ENCODE peak calls at places on chromosomes 6 and 20, in ten cellular contexts. G is activated T-helper 1 cell treated with anti-CD3 and anti-CD28 coated beads, Interleukin-12 subunit alpha, Interleukin-12 subunit beta, Interleukin-2, Interleukin-4 antibody, amounts not matched to agents 30 ng/mL and 10 ng/mL and 1 ng/mL, durations not matched to agents 14 hours and 24 hours and 36 hours; U is effector CD4-positive, alpha-beta T cell; E is Daoy; W is stimulated activated effector memory CD8-positive, alpha-beta T cell treated with anti-CD3 and anti-CD28 coated beads, Interleukin-12 subunit alpha, Interleukin-12 subunit beta, amount 100 ng/mL, for 72 hours; R is adipocyte; V is activated naive CD4-positive, alpha-beta T cell; I is stimulated activated CD4-positive, alpha-beta T cell treated with anti-CD3 and anti-CD28 coated beads, Interleukin-15, amount 100 ng/mL, for 1 hour; M is activated CD8-positive, alpha-beta T cell treated with anti-CD3 and anti-CD28 coated beads, Interleukin-2, amount 10 ng/mL, durations not matched to agents 7 days and 5 days; X is activated gamma-delta T cell treated with Interleukin-2 at 50 U/mL for 16 hours. J is an unnamed sample.
A peak's percentile ranks its signal among the peaks of the same experiment; 100 is the strongest.

GRCh38 chr20:35311409-35311808 is 19.2 kb upstream of the FAM83C start:
- DNase-seq in I (peak; percentile 37), E (peak; percentile 87), V (no peak), R (no peak), W (no peak), G (peak; percentile 31), X (no peak), M (peak; percentile 44), U (no peak), J (no peak)

GRCh38 chr6:27720607-27721580 is 191.3 kb downstream of the OR2B2 start:
- DNase-seq in R (peak; percentile 59), V (no peak), U (no peak), W (no peak), M (no peak), G (no peak), I (no peak), E (peak; percentile 89), X (no peak), J (no peak)

GRCh38 chr6:168060521-168060931 is 18.5 kb downstream of the FRMD1 start:
- DNase-seq in E (peak; percentile 44), X (no peak), V (no peak), M (no peak), W (no peak), U (no peak), I (no peak), R (peak; percentile 0), G (no peak), J (peak; percentile 86)

GRCh38 chr6:131937703-131938631 is 13.2 kb downstream of the CCN2 start:
- DNase-seq in V (no peak), R (peak; percentile 52), X (no peak), U (no peak), I (no peak), G (no peak), W (no peak), E (no peak), M (no peak), J (no peak)

GRCh38 chr6:16471222-16471784 is 232.9 kb downstream of the GMPR start:
- DNase-seq in U (no peak), X (no peak), R (peak; percentile 29), M (no peak), E (no peak), G (no peak), I (no peak), W (no peak), V (no peak), J (peak; percentile 71)

GRCh38 chr20:10131612-10132345 is 86.9 kb upstream of the SNAP25 start:
- DNase-seq in X (no peak), V (no peak), E (peak; percentile 51), R (peak; percentile 49), M (no peak), U (no peak), I (no peak), G (no peak), W (no peak), J (no peak)

GRCh38 chr6:138541793-138542481 is 42.6 kb upstream of the NHSL1 start:
- DNase-seq in V (no peak), E (no peak), X (no peak), W (no peak), R (peak; percentile 36), U (no peak), M (no peak), I (no peak), G (no peak), J (no peak)

GRCh38 chr6:16947461-16948159 is 154.2 kb upstream of the STMND1 start:
- DNase-seq in W (no peak), E (peak; percentile 91), M (no peak), R (peak; percentile 96), G (no peak), X (no peak), V (no peak), I (no peak), U (no peak), J (no peak)

GRCh38 chr6:13653296-13653695 is 38.2 kb downstream of the NOL7 start:
- DNase-seq in U (no peak), W (no peak), G (no peak), I (no peak), M (no peak), R (peak; percentile 56), E (no peak), V (no peak), X (no peak), J (no peak)

GRCh38 chr6:45543298-45544235 is 165.8 kb upstream of the SUPT3H start:
- DNase-seq in U (no peak), X (no peak), I (no peak), V (no peak), M (no peak), E (peak; percentile 83), G (no peak), R (peak; percentile 68), W (no peak), J (no peak)

GRCh38 chr6:76852776-76853175 is 610.5 kb downstream of the HTR1B start:
- DNase-seq in W (no peak), V (no peak), G (no peak), I (no peak), R (peak; percentile 40), M (no peak), X (no peak), E (no peak), U (no peak), J (no peak)

GRCh38 chr20:25000268-25000801 is 7.8 kb upstream of the APMAP start:
- DNase-seq in E (peak; percentile 45), G (no peak), X (no peak), M (no peak), I (no peak), U (no peak), V (no peak), R (peak; percentile 74), W (no peak), J (no peak)

GRCh38 chr6:128641701-128642100 is 121.3 kb upstream of the PTPRK start:
- DNase-seq in G (no peak), M (no peak), R (peak; percentile 31), U (no peak), W (no peak), X (no peak), I (no peak), E (no peak), V (no peak), J (no peak)

GRCh38 chr20:24795444-24795843 is 153.6 kb upstream of the CST7 start:
- DNase-seq in I (no peak), M (no peak), X (no peak), W (no peak), U (no peak), G (no peak), R (no peak), V (no peak), E (peak; percentile 18), J (no peak)

GRCh38 chr6:40714143-40714542 is 127.0 kb upstream of the LRFN2 start:
- DNase-seq in W (no peak), I (no peak), V (no peak), R (no peak), G (no peak), X (no peak), M (no peak), E (no peak), U (no peak), J (no peak)

GRCh38 chr6:156646496-156646895 is 130.7 kb upstream of the ARID1B start:
- DNase-seq in M (no peak), V (no peak), I (no peak), E (no peak), X (no peak), U (no peak), G (no peak), W (no peak), R (no peak), J (no peak)

GRCh38 chr20:7672551-7672950 is 267.7 kb downstream of the HAO1 start:
- DNase-seq in E (no peak), W (no peak), M (no peak), X (no peak), R (no peak), G (no peak), V (no peak), I (no peak), U (no peak), J (no peak)

GRCh38 chr6:11854418-11855165 is 76.0 kb upstream of the ADTRP start:
- DNase-seq in W (no peak), U (no peak), G (no peak), E (peak; percentile 71), I (no peak), V (no peak), M (no peak), X (no peak), R (peak; percentile 59), J (no peak)

GRCh38 chr20:17568045-17568788 is 1.7 kb upstream of the DSTN start:
- DNase-seq in G (no peak), R (no peak), V (no peak), E (no peak), W (no peak), M (no peak), U (no peak), I (no peak), X (no peak), J (no peak)

GRCh38 chr20:20802328-20802727 is 89.9 kb upstream of the RALGAPA2 start:
- DNase-seq in G (no peak), I (no peak), E (peak; percentile 25), V (no peak), W (no peak), X (no peak), U (no peak), R (no peak), M (no peak), J (no peak)

GRCh38 chr6:156689656-156690055 is 87.5 kb upstream of the ARID1B start:
- DNase-seq in U (no peak), I (no peak), V (no peak), E (no peak), M (no peak), X (no peak), W (no peak), G (no peak), R (no peak), J (no peak)

GRCh38 chr6:168636147-168636982 is 195.4 kb downstream of the SMOC2 start:
- DNase-seq in X (no peak), W (no peak), U (no peak), E (no peak), I (no peak), G (no peak), R (no peak), M (no peak), V (no peak), J (no peak)

GRCh38 chr6:34791164-34791841 is 580 bp upstream of the BLTP3A start:
- DNase-seq in V (no peak), W (no peak), G (no peak), X (peak; percentile 29), E (peak; percentile 59), U (peak; percentile 18), M (no peak), I (peak; percentile 22), R (peak; percentile 72), J (peak; percentile 86)

GRCh38 chr6:17098538-17098937 is 3.3 kb upstream of the STMND1 start:
- DNase-seq in U (no peak), G (no peak), R (no peak), E (peak; percentile 33), X (no peak), W (no peak), I (no peak), V (no peak), M (no peak), J (peak; percentile 63)

GRCh38 chr20:21323640-21324039 is 20.5 kb downstream of the XRN2 start:
- DNase-seq in G (no peak), E (peak; percentile 32), X (no peak), M (no peak), I (no peak), R (peak; percentile 50), W (no peak), V (no peak), U (no peak), J (no peak)

GRCh38 chr6:131393433-131393832 is 179.6 kb upstream of the ARG1 start:
- DNase-seq in M (no peak), I (no peak), W (no peak), V (no peak), X (no peak), E (no peak), G (no peak), U (no peak), R (no peak), J (no peak)

GRCh38 chr6:1722801-1723200 is 113.1 kb downstream of the FOXC1 start:
- DNase-seq in V (no peak), U (no peak), E (no peak), R (peak; percentile 71), G (no peak), X (no peak), M (no peak), I (no peak), W (no peak), J (no peak)

J was measured in WERI-Rb-1.